ENCODE peak calls at places on chromosomes 3 and 15, in four cellular contexts. H is GM12865, T is endodermal cell, K is NCI-H460. Z is an unnamed sample.

GRCh38 chr15:48285329-48286214 is 45.7 kb upstream of the DUT start:
- DNase-seq in H (peak; percentile 81), T (peak; percentile 84), K (peak; percentile 56), Z (no peak)

GRCh38 chr3:119825820-119826219 is 43.9 kb downstream of the NR1I2 start:
- DNase-seq in K (no peak), H (no peak), T (no peak), Z (no peak)

GRCh38 chr3:191792580-191792979 is 331.6 kb downstream of the PYDC2 start:
- DNase-seq in H (no peak), K (no peak), T (no peak), Z (no peak)

GRCh38 chr3:196890309-196890708 is 22.6 kb downstream of the SENP5 start:
- DNase-seq in H (no peak), K (peak; percentile 38), T (no peak), Z (no peak)

GRCh38 chr3:14256046-14256445 is 77.4 kb downstream of the LSM3 start:
- DNase-seq in H (no peak), T (no peak), K (no peak), Z (no peak)

GRCh38 chr3:45182915-45183881 is 37.0 kb upstream of the CDCP1 start:
- DNase-seq in H (no peak), T (peak; percentile 75), K (peak; percentile 45), Z (no peak)

GRCh38 chr15:71705151-71705550 is 105.2 kb upstream of the NR2E3 start:
- DNase-seq in K (no peak), T (peak; percentile 69), H (peak; percentile 39), Z (no peak)

GRCh38 chr3:143002083-143002712 is 828 bp downstream of the U2SURP start:
- DNase-seq in K (no peak), T (no peak), H (peak; percentile 47), Z (no peak)

GRCh38 chr15:70321106-70321809 is 223.5 kb upstream of the TLE3 start:
- DNase-seq in H (no peak), T (no peak), K (no peak), Z (no peak)

GRCh38 chr3:127336086-127336485 is 48.2 kb upstream of the PRR20G start:
- DNase-seq in T (no peak), H (no peak), K (no peak), Z (no peak)

GRCh38 chr3:124043023-124043422 is 51.1 kb upstream of the ROPN1 start:
- DNase-seq in H (no peak), K (no peak), T (no peak), Z (no peak)

GRCh38 chr3:53824795-53825194 is 21.4 kb downstream of the CHDH start:
- DNase-seq in T (no peak), H (no peak), K (no peak), Z (no peak)

GRCh38 chr15:70354260-70354894 is 256.7 kb upstream of the TLE3 start:
- DNase-seq in K (no peak), H (no peak), T (no peak), Z (no peak)

GRCh38 chr3:64152676-64153466 is 72.4 kb downstream of the PRICKLE2 start:
- DNase-seq in K (no peak), H (no peak), T (no peak), Z (no peak)

GRCh38 chr15:53884441-53884840 is 93.8 kb upstream of the UNC13C start:
- DNase-seq in H (no peak), T (no peak), K (no peak), Z (no peak)

GRCh38 chr15:85730001-85730820 is 64.5 kb downstream of the KLHL25 start:
- DNase-seq in K (peak; percentile 53), T (peak; percentile 75), H (peak; percentile 72), Z (no peak)